ENCODE peak calls at places on chromosomes 4 and X, in six cellular contexts. U, L, Q, N, Z and Y are unnamed samples.

GRCh38 chr4:15341022-15341732 is 86.7 kb upstream of the C1QTNF7 start:
- DNase-seq in Z (no peak), Q (no peak), U (no peak), N (no peak), L (no peak), Y (no peak)

GRCh38 chr4:125704726-125705125 is 390.0 kb downstream of the FAT4 start:
- DNase-seq in N (peak), U (peak), Q (no peak), L (no peak), Z (no peak), Y (no peak)

GRCh38 chr4:72513227-72513626 is 55.8 kb downstream of the ADAMTS3 start:
- DNase-seq in L (no peak), U (no peak), N (no peak), Z (no peak), Q (no peak), Y (no peak)

GRCh38 chr4:54093609-54094240 is 6.2 kb upstream of the GSX2 start:
- DNase-seq in Z (no peak), L (no peak), U (no peak), Q (no peak), N (no peak), Y (no peak)

GRCh38 chr4:75180790-75181776 is 248.2 kb downstream of the PARM1 start:
- DNase-seq in Z (no peak), U (peak), L (no peak), Q (no peak), N (peak), Y (no peak)

GRCh38 chr4:110614173-110614948 is 8.5 kb downstream of the PITX2 start:
- DNase-seq in N (no peak), L (no peak), Z (no peak), U (no peak), Q (no peak), Y (no peak)

GRCh38 chr4:87270144-87270543 is 49.7 kb upstream of the KLHL8 start:
- DNase-seq in U (peak), Z (no peak), L (peak), N (peak), Q (no peak), Y (peak)

GRCh38 chr4:80139668-80140067 is 57.6 kb upstream of the PRDM8 start:
- DNase-seq in Q (no peak), Z (no peak), L (no peak), U (no peak), N (no peak), Y (no peak)

GRCh38 chr4:82652062-82652461 is 90.3 kb upstream of the TMEM150C start:
- DNase-seq in Q (no peak), N (peak), U (no peak), Z (no peak), L (peak), Y (no peak)

GRCh38 chrX:53594354-53594753 is 92.2 kb downstream of the HUWE1 start:
- DNase-seq in U (no peak), Z (no peak), L (no peak), Q (no peak), N (peak), Y (no peak)

GRCh38 chrX:140503714-140504351 is 1.0 kb downstream of the SOX3 start:
- DNase-seq in L (no peak), N (peak), U (no peak), Z (peak), Q (no peak), Y (no peak)

GRCh38 chrX:24196509-24196908 is 47.0 kb downstream of the ZFX start:
- DNase-seq in Z (no peak), Q (no peak), N (no peak), U (no peak), L (no peak), Y (no peak)

GRCh38 chrX:155888139-155888538 is 7.0 kb downstream of the VAMP7 start:
- DNase-seq in L (no peak), Q (no peak), N (peak), U (no peak), Z (no peak), Y (no peak)

GRCh38 chr4:70240192-70240591 is 2.2 kb upstream of the CSN3 start:
- DNase-seq in Z (no peak), L (no peak), U (no peak), N (no peak), Q (no peak), Y (no peak)

GRCh38 chr4:110787781-110788180 is 164.9 kb upstream of the PITX2 start:
- DNase-seq in Q (no peak), Z (no peak), U (no peak), N (peak), L (no peak), Y (no peak)

GRCh38 chr4:15451866-15452765 is 17.6 kb upstream of the CC2D2A start:
- DNase-seq in L (no peak), U (peak), Z (peak), N (peak), Q (no peak), Y (no peak)

GRCh38 chrX:138534410-138534809 is 177.1 kb downstream of the FGF13 start:
- DNase-seq in N (no peak), Q (no peak), U (no peak), Z (no peak), L (no peak), Y (no peak)

GRCh38 chr4:15142201-15142600 is 139.9 kb downstream of the CPEB2 start:
- DNase-seq in N (no peak), Z (no peak), U (no peak), Q (no peak), L (no peak), Y (no peak)

GRCh38 chrX:40806511-40807220 is 71.3 kb upstream of the MED14 start:
- DNase-seq in Z (no peak), Q (no peak), U (no peak), L (no peak), N (peak), Y (no peak)

GRCh38 chrX:40144576-40144975 is 46.8 kb upstream of the BCOR start:
- DNase-seq in Q (no peak), L (no peak), N (no peak), U (peak), Z (no peak), Y (no peak)

GRCh38 chrX:71493111-71493613 is 39.7 kb upstream of the OGT start:
- DNase-seq in U (peak), N (peak), L (peak), Q (no peak), Z (no peak), Y (no peak)

GRCh38 chr4:62526671-62527070 is 1326.5 kb downstream of the ADGRL3 start:
- DNase-seq in N (no peak), U (no peak), Q (no peak), L (no peak), Z (no peak), Y (no peak)

GRCh38 chr4:41134581-41134980 is 79.8 kb downstream of the APBB2 start:
- DNase-seq in Z (no peak), N (peak), Q (no peak), L (no peak), U (no peak), Y (no peak)

GRCh38 chr4:151231915-151232595 is 44.9 kb upstream of the PRSS48 start:
- DNase-seq in Z (no peak), N (no peak), U (no peak), Q (no peak), L (no peak), Y (no peak)

GRCh38 chr4:151228196-151229119 is 48.5 kb upstream of the PRSS48 start:
- DNase-seq in L (no peak), N (peak), Q (no peak), U (peak), Z (no peak), Y (no peak)

GRCh38 chr4:151223465-151223864 is 53.5 kb upstream of the PRSS48 start:
- DNase-seq in L (no peak), Z (no peak), U (no peak), N (no peak), Q (no peak), Y (no peak)

GRCh38 chr4:151227731-151228130 is 49.2 kb upstream of the PRSS48 start:
- DNase-seq in Q (peak), U (peak), Z (peak), L (no peak), N (peak), Y (no peak)

GRCh38 chr4:151226004-151226932 is 50.7 kb upstream of the PRSS48 start:
- DNase-seq in Q (no peak), Z (no peak), L (no peak), U (peak), N (peak), Y (no peak)
- H3K4me3 ChIP-seq in Q (peak), Z (peak), L (no peak), U (peak), N (peak), Y (no peak)

GRCh38 chrX:119871599-119872395 is at the start of the genes NDUFA1 and RNF113A:
- DNase-seq in Q (peak), U (peak), N (peak), L (peak), Z (peak), Y (no peak)

GRCh38 chrX:119871245-119871598 is 311 bp downstream of the RNF113A start:
- DNase-seq in Z (no peak), L (no peak), U (peak), Q (no peak), N (no peak), Y (no peak)

DNA sequence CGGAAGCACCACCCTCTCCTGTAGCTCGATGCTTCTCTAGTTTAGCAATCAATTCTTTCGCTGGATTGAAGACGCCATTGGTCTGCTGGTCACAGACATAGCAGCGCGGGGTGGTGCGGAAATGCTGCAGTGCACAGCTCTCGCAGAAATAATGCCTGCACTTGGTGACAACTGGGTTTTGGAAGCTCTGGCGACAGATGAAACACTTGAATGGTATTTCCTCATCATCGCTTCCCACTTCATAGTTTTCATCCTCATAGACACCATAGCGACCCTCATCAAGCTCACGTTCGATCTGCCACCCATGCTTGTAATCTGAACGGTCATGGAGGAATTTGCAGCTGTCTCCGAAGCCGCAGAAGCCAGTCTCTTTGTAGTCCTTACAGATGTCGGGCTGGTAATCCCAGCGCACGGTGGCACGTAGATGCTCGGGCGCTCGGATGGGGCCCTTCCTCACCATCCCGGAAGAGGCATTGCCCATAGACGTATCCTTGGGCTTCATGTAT is 854 bp downstream of the RNF113A start:
- DNase-seq in N (peak), L (peak), U (peak), Q (no peak), Z (peak), Y (no peak)
- H3K4me3 ChIP-seq in N (peak), L (peak), U (peak), Q (peak), Z (peak), Y (peak)

GRCh38 chr4:86235549-86235948 is 124.3 kb downstream of the MAPK10 start:
- DNase-seq in Q (no peak), U (no peak), N (peak), Z (no peak), L (no peak), Y (no peak)
- H3K4me3 ChIP-seq in Q (no peak), U (no peak), N (no peak), Z (no peak), L (no peak), Y (no peak)

GRCh38 chr4:3724319-3725231 is 41.6 kb upstream of the ADRA2C start:
- DNase-seq in N (peak), Q (no peak), U (no peak), L (no peak), Z (no peak), Y (no peak)
- H3K4me3 ChIP-seq in N (no peak), Q (no peak), U (no peak), L (no peak), Z (no peak), Y (no peak)

DNA sequence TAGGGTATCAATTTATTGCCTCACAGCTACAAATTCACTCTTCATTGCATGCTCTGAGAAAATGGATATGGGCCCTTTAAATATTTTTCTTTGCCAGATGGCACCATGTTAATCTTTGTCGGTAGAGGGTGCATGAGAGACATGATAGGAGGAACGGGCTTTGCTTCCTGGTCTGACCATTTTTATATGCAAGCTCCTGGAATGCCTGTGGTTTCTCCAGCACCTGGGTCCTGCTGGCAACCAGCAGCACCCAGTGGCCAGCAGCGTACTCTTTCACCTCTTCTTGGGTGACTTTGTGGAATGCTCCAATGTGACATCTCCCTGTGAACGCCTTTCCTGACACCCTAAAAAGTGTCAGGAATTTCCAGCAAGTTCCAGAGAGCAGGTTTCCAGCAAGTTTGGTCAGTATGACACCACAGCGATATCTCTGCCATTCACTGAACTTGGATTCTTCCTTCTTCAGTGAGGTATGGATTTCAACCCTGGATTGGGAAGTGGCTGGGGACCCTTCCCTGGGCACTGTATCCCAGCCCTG is 140.3 kb upstream of the PGRMC2 start:
- DNase-seq in N (peak), Z (no peak), L (peak), Q (peak), U (peak), Y (no peak)
- H3K4me3 ChIP-seq in N (no peak), Z (peak), L (no peak), Q (no peak), U (no peak), Y (no peak)

GRCh38 chr4:30839583-30840520 is 119.7 kb downstream of the PCDH7 start:
- DNase-seq in Z (no peak), Q (no peak), U (no peak), L (no peak), N (no peak), Y (no peak)
- H3K4me3 ChIP-seq in Z (no peak), Q (no peak), U (no peak), L (no peak), N (no peak), Y (no peak)

GRCh38 chr4:121072080-121072835 is at the start of gene NDNF:
- DNase-seq in L (peak), Z (peak), U (peak), N (peak), Q (peak), Y (no peak)

GRCh38 chr4:121069419-121069818 is 2.9 kb downstream of the NDNF start:
- DNase-seq in Q (no peak), L (no peak), U (no peak), Z (no peak), N (no peak), Y (no peak)

GRCh38 chr4:121071640-121072037 is 696 bp downstream of the NDNF start:
- DNase-seq in L (no peak), Z (no peak), U (no peak), Q (no peak), N (no peak), Y (no peak)

GRCh38 chr4:121070696-121071639 is 1.4 kb downstream of the NDNF start:
- DNase-seq in Q (peak), Z (peak), N (peak), L (peak), U (peak), Y (no peak)

GRCh38 chr4:121070274-121070673 is 2.1 kb downstream of the NDNF start:
- DNase-seq in L (no peak), Q (no peak), Z (no peak), N (peak), U (peak), Y (no peak)
- H3K4me3 ChIP-seq in L (no peak), Q (peak), Z (peak), N (peak), U (peak), Y (peak)

DNA sequence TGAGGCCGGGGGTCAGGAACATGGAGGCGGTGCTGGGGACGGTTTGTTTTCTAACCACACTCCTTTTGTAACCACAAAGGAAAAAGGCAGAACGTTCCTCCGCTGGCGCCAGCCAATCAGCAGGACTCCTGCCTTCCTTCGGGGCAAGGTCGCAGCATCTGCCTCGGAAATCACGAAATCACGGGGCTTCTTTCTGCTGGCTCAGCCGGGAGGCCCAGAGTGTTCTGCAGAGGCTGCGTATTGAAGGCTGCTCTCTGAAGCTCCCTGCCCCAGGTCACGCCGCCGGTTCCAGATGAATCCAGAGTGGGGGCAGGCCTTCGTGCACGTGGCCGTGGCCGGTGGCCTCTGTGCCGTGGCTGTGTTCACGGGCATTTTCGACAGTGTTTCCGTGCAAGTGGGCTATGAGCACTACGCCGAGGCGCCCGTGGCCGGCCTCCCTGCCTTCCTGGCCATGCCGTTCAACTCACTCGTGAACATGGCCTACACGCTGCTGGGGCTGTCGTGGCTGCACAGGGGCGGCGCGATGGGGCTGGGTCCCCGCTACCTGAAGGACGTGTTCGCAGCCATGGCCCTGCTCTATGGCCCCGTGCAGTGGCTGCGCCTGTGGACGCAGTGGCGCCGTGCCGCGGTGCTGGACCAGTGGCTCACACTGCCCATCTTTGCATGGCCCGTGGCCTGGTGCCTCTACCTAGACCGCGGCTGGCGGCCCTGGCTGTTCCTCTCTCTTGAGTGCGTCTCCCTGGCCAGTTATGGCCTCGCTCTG is 9.4 kb downstream of the TMEM187 start:
- DNase-seq in U (peak), N (no peak), L (peak), Q (peak), Z (peak), Y (peak)
- H3K4me3 ChIP-seq in U (no peak), N (no peak), L (no peak), Q (no peak), Z (no peak), Y (peak)

GRCh38 chr4:113293043-113293560 is 243.6 kb downstream of the ANK2 start:
- DNase-seq in L (no peak), Q (peak), U (no peak), Z (peak), N (peak), Y (no peak)
- H3K4me3 ChIP-seq in L (no peak), Q (peak), U (peak), Z (peak), N (peak), Y (no peak)